ENCODE peak calls at places on chromosome 19, in four cellular contexts. I is H1, L is IMR-90, R is mesendoderm. A is an unnamed sample.

GRCh38 chr19:10855879-10856522 is 7.8 kb downstream of the C19orf38 start:
- DNase-seq in I (no peak), L (no peak), R (peak; percentile 51), A (peak; percentile 77)

GRCh38 chr19:16369664-16370576 is 45.3 kb downstream of the KLF2 start:
- DNase-seq in I (no peak), L (no peak), R (no peak), A (no peak)

GRCh38 chr19:17488593-17489391 is 18.5 kb downstream of the SLC27A1 start:
- DNase-seq in I (peak; percentile 96), L (no peak), R (peak; percentile 99), A (peak; percentile 99)

GRCh38 chr19:16168465-16169081 is 4.8 kb downstream of the CIB3 start:
- DNase-seq in I (no peak), L (peak; percentile 50), R (peak; percentile 11), A (no peak)

GRCh38 chr19:11697284-11697855 is 41.4 kb downstream of the ZNF823 start:
- DNase-seq in I (no peak), L (no peak), R (no peak), A (no peak)

GRCh38 chr19:4962085-4962619 is 6.8 kb upstream of the KDM4B start:
- DNase-seq in I (no peak), L (no peak), R (no peak), A (no peak)

GRCh38 chr19:35824150-35824549 is 11.5 kb upstream of the PRODH2 start:
- DNase-seq in I (no peak), L (no peak), R (no peak), A (no peak)

GRCh38 chr19:39425744-39426143 is 10.0 kb downstream of the RPS16 start:
- DNase-seq in I (no peak), L (no peak), R (no peak), A (no peak)

GRCh38 chr19:33406521-33407139 is 33.1 kb downstream of the CEBPG start:
- DNase-seq in I (peak; percentile 68), L (peak; percentile 39), R (peak; percentile 81), A (peak; percentile 89)

GRCh38 chr19:8659905-8660304 is 29.5 kb downstream of the NFILZ start:
- DNase-seq in I (no peak), L (no peak), R (no peak), A (no peak)

GRCh38 chr19:19860756-19861390 is 4.8 kb upstream of the ZNF253 start:
- DNase-seq in I (peak; percentile 93), L (no peak), R (peak; percentile 99), A (peak; percentile 92)

GRCh38 chr19:39362682-39363657 is 20.7 kb downstream of the SAMD4B start:
- DNase-seq in I (no peak), L (peak; percentile 85), R (no peak), A (no peak)

GRCh38 chr19:3367572-3368440 is 1.4 kb downstream of the NFIC start:
- DNase-seq in I (no peak), L (no peak), R (no peak), A (peak; percentile 41)

GRCh38 chr19:18991050-18991449 is 42.3 kb downstream of the SUGP2 start:
- DNase-seq in I (no peak), L (no peak), R (no peak), A (no peak)

GRCh38 chr19:44894946-44895345 is 3.9 kb downstream of the TOMM40 start:
- DNase-seq in I (no peak), L (no peak), R (no peak), A (no peak)

GRCh38 chr19:16504271-16504670 is 8.1 kb downstream of the C19orf44 start:
- DNase-seq in I (no peak), L (no peak), R (no peak), A (no peak)

GRCh38 chr19:28403698-28404099 is 809.3 kb downstream of the UQCRFS1 start:
- DNase-seq in I (no peak), L (no peak), R (peak; percentile 44), A (no peak)

GRCh38 chr19:50203281-50204080 is at the start of gene MYH14:
- DNase-seq in I (peak; percentile 71), L (no peak), R (peak; percentile 94), A (peak; percentile 96)

GRCh38 chr19:36771275-36772231 is 1.1 kb downstream of the ZNF850 start:
- DNase-seq in I (peak; percentile 85), L (peak; percentile 87), R (peak; percentile 95), A (peak; percentile 84)

GRCh38 chr19:18868380-18869230 is 27.4 kb downstream of the CERS1 start:
- DNase-seq in I (no peak), L (no peak), R (no peak), A (no peak)

GRCh38 chr19:10961073-10961762 is 388 bp downstream of the SMARCA4 start:
- DNase-seq in I (no peak), L (no peak), R (peak; percentile 52), A (peak; percentile 57)

GRCh38 chr19:44796701-44797115 is 12.2 kb upstream of the BCAM start:
- DNase-seq in I (no peak), L (peak; percentile 23), R (peak; percentile 67), A (peak; percentile 55)

GRCh38 chr19:49113762-49114629 is at the start of gene LIN7B:
- DNase-seq in I (no peak), L (peak; percentile 54), R (peak; percentile 82), A (peak; percentile 72)

GRCh38 chr19:36160821-36161596 is 8.8 kb upstream of the COX7A1 start:
- DNase-seq in I (no peak), L (no peak), R (peak; percentile 51), A (peak; percentile 56)

GRCh38 chr19:33292595-33293254 is 9.6 kb downstream of the CEBPA start:
- DNase-seq in I (no peak), L (no peak), R (no peak), A (no peak)

GRCh38 chr19:32831611-32832010 is 38.0 kb downstream of the SLC7A9 start:
- DNase-seq in I (no peak), L (no peak), R (no peak), A (no peak)

GRCh38 chr19:5128932-5129389 is 160.0 kb downstream of the KDM4B start:
- DNase-seq in I (no peak), L (no peak), R (no peak), A (no peak)

GRCh38 chr19:42155796-42156195 is 23.6 kb upstream of the POU2F2 start:
- DNase-seq in I (no peak), L (no peak), R (no peak), A (no peak)

GRCh38 chr19:15418112-15418587 is 638 bp downstream of the AKAP8L start:
- DNase-seq in I (no peak), L (no peak), R (peak; percentile 45), A (no peak)

GRCh38 chr19:18999016-18999758 is 34.1 kb downstream of the SUGP2 start:
- DNase-seq in I (no peak), L (peak; percentile 58), R (no peak), A (no peak)

GRCh38 chr19:23075031-23075733 is 41.6 kb upstream of the ZNF730 start:
- DNase-seq in I (peak; percentile 92), L (peak; percentile 72), R (peak; percentile 97), A (peak; percentile 97)

GRCh38 chr19:17256130-17256529 is 8.4 kb downstream of the USHBP1 start:
- DNase-seq in I (no peak), L (no peak), R (no peak), A (no peak)

GRCh38 chr19:16376649-16377048 is 52.0 kb downstream of the KLF2 start:
- DNase-seq in I (no peak), L (no peak), R (peak; percentile 39), A (peak; percentile 68)

GRCh38 chr19:33000910-33001309 is 28.9 kb downstream of the FAAP24 start:
- DNase-seq in I (no peak), L (no peak), R (no peak), A (no peak)

GRCh38 chr19:23460656-23461055 is 65.4 kb upstream of the ZNF91 start:
- DNase-seq in I (no peak), L (no peak), R (no peak), A (no peak)

GRCh38 chr19:4014541-4015491 is 7.3 kb downstream of the PIAS4 start:
- DNase-seq in I (no peak), L (no peak), R (peak; percentile 45), A (peak; percentile 84)

GRCh38 chr19:32189956-32190706 is 155.3 kb upstream of the ZNF507 start:
- DNase-seq in I (no peak), L (no peak), R (no peak), A (no peak)

GRCh38 chr19:39277598-39277997 is 9.4 kb downstream of the IFNL2 start:
- DNase-seq in I (no peak), L (no peak), R (no peak), A (no peak)

GRCh38 chr19:33284146-33284643 is 18.1 kb downstream of the CEBPA start:
- DNase-seq in I (no peak), L (no peak), R (no peak), A (no peak)

GRCh38 chr19:53183146-53183545 is 10.0 kb downstream of the ZNF665 start:
- DNase-seq in I (no peak), L (peak; percentile 66), R (peak; percentile 79), A (no peak)

GRCh38 chr19:6373096-6373812 is 660 bp downstream of the ALKBH7 start:
- DNase-seq in I (peak; percentile 98), L (peak; percentile 98), R (peak; percentile 98), A (peak; percentile 100)
- H4K8ac ChIP-seq in I (peak overlapping the region; percentile 89), L (peak overlapping the region; percentile 89), R (no peak overlapping the region), A (no peak overlapping the region)

GRCh38 chr19:13040916-13041292 is 45.6 kb downstream of the NFIX start:
- DNase-seq in I (no peak), L (no peak), R (no peak), A (no peak)
- H3K56ac ChIP-seq in I (no peak overlapping the region), L (no peak overlapping the region), R (no peak overlapping the region), A (no peak overlapping the region)

GRCh38 chr19:47769534-47769933 is 9.0 kb upstream of the SELENOW start:
- DNase-seq in I (no peak), L (no peak), R (no peak), A (no peak)
- H4K8ac ChIP-seq in I (no peak overlapping the region), L (no peak overlapping the region), R (no peak overlapping the region), A (no peak overlapping the region)

DNA sequence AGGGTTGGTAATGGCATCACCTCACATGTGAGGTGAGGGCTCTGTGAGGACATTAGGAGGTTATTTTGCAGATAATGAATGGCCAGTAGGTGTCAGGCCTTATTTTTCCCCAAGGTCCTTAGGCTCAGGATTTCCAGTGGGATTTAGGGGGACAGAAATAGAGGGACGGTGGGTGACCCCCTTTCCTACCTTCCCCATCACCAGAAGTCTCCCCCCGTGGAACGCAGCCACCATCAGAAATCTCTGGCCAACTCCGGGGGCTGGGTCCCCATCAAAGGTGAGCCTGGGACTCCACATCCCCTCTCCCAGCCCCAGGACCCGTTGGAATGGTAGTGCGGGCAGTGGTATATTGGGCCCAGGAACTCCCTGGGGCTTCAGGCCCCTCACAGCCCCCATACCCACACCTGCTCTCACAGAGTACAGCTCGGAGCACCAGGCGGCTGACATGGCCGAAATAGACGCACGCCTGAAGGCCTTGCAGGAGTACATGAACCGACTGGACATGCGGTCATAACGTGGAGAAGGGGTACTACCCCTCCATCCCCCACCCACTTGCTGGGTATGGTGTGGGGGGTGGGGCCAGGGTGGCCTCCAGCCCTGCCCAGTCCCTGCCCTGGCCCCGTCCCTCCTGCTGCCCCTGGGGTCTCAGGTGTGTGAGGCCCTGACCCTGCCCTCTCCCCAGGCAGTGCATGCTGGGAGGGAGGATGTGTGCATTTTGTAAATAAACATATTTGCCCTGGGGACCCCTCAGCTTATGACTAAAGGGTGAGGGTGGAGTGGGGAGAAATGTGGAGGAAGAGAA is 4.8 kb downstream of the PGLYRP1 start:
- DNase-seq in I (no peak), L (no peak), R (no peak), A (no peak)
- H3K56ac ChIP-seq in I (no peak overlapping the region), L (no peak overlapping the region), R (no peak overlapping the region), A (no peak overlapping the region)

GRCh38 chr19:43751466-43752220 is 3.1 kb downstream of the SMG9 start:
- DNase-seq in I (no peak), L (peak; percentile 74), R (no peak), A (no peak)
- H4K8ac ChIP-seq in I (no peak overlapping the region), L (no peak overlapping the region), R (no peak overlapping the region), A (no peak overlapping the region)

A was measured in H9.